ENCODE peak calls at places on chromosomes 1 and 21, in eight cellular contexts. One of them, this sample, is unnamed.

GRCh38 chr1:88985033-88985432 is 7.4 kb downstream of the KYAT3 start:
- DNase-seq in activated CD8-positive, alpha-beta memory T cell treated with anti-CD3 and anti-CD28 coated beads, Interleukin-2, amount 10 ng/mL, durations not matched to agents 7 days and 5 days: no peak
- DNase-seq in activated naive CD4-positive, alpha-beta T cell: no peak
- DNase-seq in HS-5: peak; percentile 77
- DNase-seq in right lobe of liver: no peak
- DNase-seq in endothelial cell of umbilical vein: peak; percentile 93
- DNase-seq in NCI-H69: peak; percentile 90
- DNase-seq in T-helper 1 cell: no peak
- DNase-seq in this sample: peak; percentile 95

GRCh38 chr1:45340816-45341215 is 576 bp upstream of the MUTYH start:
- DNase-seq in activated CD8-positive, alpha-beta memory T cell treated with anti-CD3 and anti-CD28 coated beads, Interleukin-2, amount 10 ng/mL, durations not matched to agents 7 days and 5 days: peak; percentile 53
- DNase-seq in activated naive CD4-positive, alpha-beta T cell: no peak
- DNase-seq in HS-5: no peak
- DNase-seq in right lobe of liver: no peak
- DNase-seq in endothelial cell of umbilical vein: no peak
- DNase-seq in NCI-H69: peak; percentile 40
- DNase-seq in T-helper 1 cell: peak; percentile 40
- DNase-seq in this sample: peak; percentile 17

GRCh38 chr1:198681247-198681646 is 42.4 kb downstream of the PTPRC start:
- DNase-seq in activated CD8-positive, alpha-beta memory T cell treated with anti-CD3 and anti-CD28 coated beads, Interleukin-2, amount 10 ng/mL, durations not matched to agents 7 days and 5 days: no peak
- DNase-seq in activated naive CD4-positive, alpha-beta T cell: no peak
- DNase-seq in HS-5: no peak
- DNase-seq in right lobe of liver: no peak
- DNase-seq in endothelial cell of umbilical vein: peak; percentile 11
- DNase-seq in NCI-H69: peak; percentile 80
- DNase-seq in T-helper 1 cell: peak; percentile 50
- DNase-seq in this sample: no peak

GRCh38 chr1:910881-911721 is 12.6 kb upstream of the SAMD11 start:
- DNase-seq in activated CD8-positive, alpha-beta memory T cell treated with anti-CD3 and anti-CD28 coated beads, Interleukin-2, amount 10 ng/mL, durations not matched to agents 7 days and 5 days: no peak
- DNase-seq in activated naive CD4-positive, alpha-beta T cell: no peak
- DNase-seq in HS-5: no peak
- DNase-seq in right lobe of liver: no peak
- DNase-seq in endothelial cell of umbilical vein: no peak
- DNase-seq in NCI-H69: peak; percentile 68
- DNase-seq in T-helper 1 cell: no peak
- DNase-seq in this sample: no peak

GRCh38 chr1:84253041-84253440 is 48.5 kb upstream of the SAMD13 start:
- DNase-seq in activated CD8-positive, alpha-beta memory T cell treated with anti-CD3 and anti-CD28 coated beads, Interleukin-2, amount 10 ng/mL, durations not matched to agents 7 days and 5 days: no peak
- DNase-seq in activated naive CD4-positive, alpha-beta T cell: no peak
- DNase-seq in HS-5: no peak
- DNase-seq in right lobe of liver: no peak
- DNase-seq in endothelial cell of umbilical vein: no peak
- DNase-seq in NCI-H69: peak; percentile 6
- DNase-seq in T-helper 1 cell: no peak
- DNase-seq in this sample: no peak

GRCh38 chr1:156627313-156627880 is 8.2 kb downstream of the HAPLN2 start:
- DNase-seq in activated CD8-positive, alpha-beta memory T cell treated with anti-CD3 and anti-CD28 coated beads, Interleukin-2, amount 10 ng/mL, durations not matched to agents 7 days and 5 days: peak; percentile 61
- DNase-seq in activated naive CD4-positive, alpha-beta T cell: no peak
- DNase-seq in HS-5: peak; percentile 24
- DNase-seq in right lobe of liver: no peak
- DNase-seq in endothelial cell of umbilical vein: peak; percentile 57
- DNase-seq in NCI-H69: peak; percentile 75
- DNase-seq in T-helper 1 cell: no peak
- DNase-seq in this sample: peak; percentile 82

GRCh38 chr1:45552309-45552708 is 1.7 kb downstream of the AKR1A1 start:
- DNase-seq in activated CD8-positive, alpha-beta memory T cell treated with anti-CD3 and anti-CD28 coated beads, Interleukin-2, amount 10 ng/mL, durations not matched to agents 7 days and 5 days: no peak
- DNase-seq in activated naive CD4-positive, alpha-beta T cell: no peak
- DNase-seq in HS-5: no peak
- DNase-seq in right lobe of liver: no peak
- DNase-seq in endothelial cell of umbilical vein: no peak
- DNase-seq in NCI-H69: peak; percentile 84
- DNase-seq in T-helper 1 cell: no peak
- DNase-seq in this sample: peak; percentile 18

GRCh38 chr1:92310185-92310597 is 11.3 kb downstream of the RPAP2 start:
- DNase-seq in activated CD8-positive, alpha-beta memory T cell treated with anti-CD3 and anti-CD28 coated beads, Interleukin-2, amount 10 ng/mL, durations not matched to agents 7 days and 5 days: no peak
- DNase-seq in activated naive CD4-positive, alpha-beta T cell: no peak
- DNase-seq in HS-5: no peak
- DNase-seq in right lobe of liver: no peak
- DNase-seq in endothelial cell of umbilical vein: peak; percentile 33
- DNase-seq in NCI-H69: peak; percentile 27
- DNase-seq in T-helper 1 cell: peak; percentile 50
- DNase-seq in this sample: peak; percentile 55

GRCh38 chr1:18109756-18110597 is 2.4 kb downstream of the IGSF21 start:
- DNase-seq in activated CD8-positive, alpha-beta memory T cell treated with anti-CD3 and anti-CD28 coated beads, Interleukin-2, amount 10 ng/mL, durations not matched to agents 7 days and 5 days: no peak
- DNase-seq in activated naive CD4-positive, alpha-beta T cell: no peak
- DNase-seq in HS-5: no peak
- DNase-seq in right lobe of liver: peak; percentile 66
- DNase-seq in endothelial cell of umbilical vein: no peak
- DNase-seq in NCI-H69: peak; percentile 73
- DNase-seq in T-helper 1 cell: no peak
- DNase-seq in this sample: no peak

GRCh38 chr21:17539323-17539722 is 26.5 kb downstream of the CXADR start:
- DNase-seq in activated CD8-positive, alpha-beta memory T cell treated with anti-CD3 and anti-CD28 coated beads, Interleukin-2, amount 10 ng/mL, durations not matched to agents 7 days and 5 days: no peak
- DNase-seq in activated naive CD4-positive, alpha-beta T cell: no peak
- DNase-seq in HS-5: no peak
- DNase-seq in right lobe of liver: no peak
- DNase-seq in endothelial cell of umbilical vein: no peak
- DNase-seq in NCI-H69: no peak
- DNase-seq in T-helper 1 cell: no peak
- DNase-seq in this sample: no peak

GRCh38 chr1:62689524-62689923 is 1.3 kb upstream of the DOCK7 start:
- DNase-seq in activated CD8-positive, alpha-beta memory T cell treated with anti-CD3 and anti-CD28 coated beads, Interleukin-2, amount 10 ng/mL, durations not matched to agents 7 days and 5 days: no peak
- DNase-seq in activated naive CD4-positive, alpha-beta T cell: no peak
- DNase-seq in HS-5: peak; percentile 77
- DNase-seq in right lobe of liver: no peak
- DNase-seq in endothelial cell of umbilical vein: peak; percentile 76
- DNase-seq in NCI-H69: peak; percentile 23
- DNase-seq in T-helper 1 cell: peak; percentile 6
- DNase-seq in this sample: peak; percentile 86

GRCh38 chr1:75579046-75579445 is 31.9 kb downstream of the SLC44A5 start:
- DNase-seq in activated CD8-positive, alpha-beta memory T cell treated with anti-CD3 and anti-CD28 coated beads, Interleukin-2, amount 10 ng/mL, durations not matched to agents 7 days and 5 days: no peak
- DNase-seq in activated naive CD4-positive, alpha-beta T cell: no peak
- DNase-seq in HS-5: no peak
- DNase-seq in right lobe of liver: no peak
- DNase-seq in endothelial cell of umbilical vein: peak; percentile 91
- DNase-seq in NCI-H69: no peak
- DNase-seq in T-helper 1 cell: no peak
- DNase-seq in this sample: peak; percentile 86

GRCh38 chr1:36457691-36458090 is 6.5 kb downstream of the MRPS15 start:
- DNase-seq in activated CD8-positive, alpha-beta memory T cell treated with anti-CD3 and anti-CD28 coated beads, Interleukin-2, amount 10 ng/mL, durations not matched to agents 7 days and 5 days: peak; percentile 53
- DNase-seq in activated naive CD4-positive, alpha-beta T cell: no peak
- DNase-seq in HS-5: no peak
- DNase-seq in right lobe of liver: no peak
- DNase-seq in endothelial cell of umbilical vein: no peak
- DNase-seq in NCI-H69: peak; percentile 26
- DNase-seq in T-helper 1 cell: peak; percentile 70
- DNase-seq in this sample: no peak

GRCh38 chr1:171645553-171646336 is 6.7 kb downstream of the MYOC start:
- DNase-seq in activated CD8-positive, alpha-beta memory T cell treated with anti-CD3 and anti-CD28 coated beads, Interleukin-2, amount 10 ng/mL, durations not matched to agents 7 days and 5 days: no peak
- DNase-seq in activated naive CD4-positive, alpha-beta T cell: no peak
- DNase-seq in HS-5: no peak
- DNase-seq in right lobe of liver: peak; percentile 62
- DNase-seq in endothelial cell of umbilical vein: no peak
- DNase-seq in NCI-H69: no peak
- DNase-seq in T-helper 1 cell: no peak
- DNase-seq in this sample: no peak

GRCh38 chr1:203167026-203167912 is 8.4 kb downstream of the MYBPH start:
- DNase-seq in activated CD8-positive, alpha-beta memory T cell treated with anti-CD3 and anti-CD28 coated beads, Interleukin-2, amount 10 ng/mL, durations not matched to agents 7 days and 5 days: no peak
- DNase-seq in activated naive CD4-positive, alpha-beta T cell: no peak
- DNase-seq in HS-5: no peak
- DNase-seq in right lobe of liver: no peak
- DNase-seq in endothelial cell of umbilical vein: no peak
- DNase-seq in NCI-H69: peak; percentile 36
- DNase-seq in T-helper 1 cell: no peak
- DNase-seq in this sample: no peak

GRCh38 chr1:178774263-178774662 is 49.2 kb downstream of the RALGPS2 start:
- DNase-seq in activated CD8-positive, alpha-beta memory T cell treated with anti-CD3 and anti-CD28 coated beads, Interleukin-2, amount 10 ng/mL, durations not matched to agents 7 days and 5 days: no peak
- DNase-seq in activated naive CD4-positive, alpha-beta T cell: no peak
- DNase-seq in HS-5: no peak
- DNase-seq in right lobe of liver: no peak
- DNase-seq in endothelial cell of umbilical vein: peak; percentile 29
- DNase-seq in NCI-H69: peak; percentile 38
- DNase-seq in T-helper 1 cell: no peak
- DNase-seq in this sample: peak; percentile 53

GRCh38 chr1:113109908-113110554 is 37.0 kb downstream of the LRIG2 start:
- DNase-seq in activated CD8-positive, alpha-beta memory T cell treated with anti-CD3 and anti-CD28 coated beads, Interleukin-2, amount 10 ng/mL, durations not matched to agents 7 days and 5 days: no peak
- DNase-seq in activated naive CD4-positive, alpha-beta T cell: no peak
- DNase-seq in HS-5: peak; percentile 87
- DNase-seq in right lobe of liver: no peak
- DNase-seq in endothelial cell of umbilical vein: peak; percentile 49
- DNase-seq in NCI-H69: no peak
- DNase-seq in T-helper 1 cell: no peak
- DNase-seq in this sample: peak; percentile 63

GRCh38 chr1:157542676-157543075 is 9.6 kb downstream of the FCRL5 start:
- DNase-seq in activated CD8-positive, alpha-beta memory T cell treated with anti-CD3 and anti-CD28 coated beads, Interleukin-2, amount 10 ng/mL, durations not matched to agents 7 days and 5 days: no peak
- DNase-seq in activated naive CD4-positive, alpha-beta T cell: no peak
- DNase-seq in HS-5: no peak
- DNase-seq in right lobe of liver: no peak
- DNase-seq in endothelial cell of umbilical vein: no peak
- DNase-seq in NCI-H69: no peak
- DNase-seq in T-helper 1 cell: no peak
- DNase-seq in this sample: peak; percentile 5

GRCh38 chr1:96309783-96310182 is 411.8 kb upstream of the PTBP2 start:
- DNase-seq in activated CD8-positive, alpha-beta memory T cell treated with anti-CD3 and anti-CD28 coated beads, Interleukin-2, amount 10 ng/mL, durations not matched to agents 7 days and 5 days: no peak
- DNase-seq in activated naive CD4-positive, alpha-beta T cell: no peak
- DNase-seq in HS-5: peak; percentile 68
- DNase-seq in right lobe of liver: no peak
- DNase-seq in endothelial cell of umbilical vein: no peak
- DNase-seq in NCI-H69: no peak
- DNase-seq in T-helper 1 cell: no peak
- DNase-seq in this sample: no peak

GRCh38 chr1:66370462-66370907 is 163.5 kb upstream of the SGIP1 start:
- DNase-seq in activated CD8-positive, alpha-beta memory T cell treated with anti-CD3 and anti-CD28 coated beads, Interleukin-2, amount 10 ng/mL, durations not matched to agents 7 days and 5 days: no peak
- DNase-seq in activated naive CD4-positive, alpha-beta T cell: no peak
- DNase-seq in HS-5: no peak
- DNase-seq in right lobe of liver: no peak
- DNase-seq in endothelial cell of umbilical vein: peak; percentile 88
- DNase-seq in NCI-H69: no peak
- DNase-seq in T-helper 1 cell: no peak
- DNase-seq in this sample: peak; percentile 64

GRCh38 chr1:37124501-37124900 is 90.2 kb upstream of the GRIK3 start:
- DNase-seq in activated CD8-positive, alpha-beta memory T cell treated with anti-CD3 and anti-CD28 coated beads, Interleukin-2, amount 10 ng/mL, durations not matched to agents 7 days and 5 days: no peak
- DNase-seq in activated naive CD4-positive, alpha-beta T cell: no peak
- DNase-seq in HS-5: no peak
- DNase-seq in right lobe of liver: no peak
- DNase-seq in endothelial cell of umbilical vein: no peak
- DNase-seq in NCI-H69: peak; percentile 3
- DNase-seq in T-helper 1 cell: no peak
- DNase-seq in this sample: no peak

GRCh38 chr1:117367769-117368059 is 465 bp downstream of the MAN1A2 start:
- DNase-seq in activated CD8-positive, alpha-beta memory T cell treated with anti-CD3 and anti-CD28 coated beads, Interleukin-2, amount 10 ng/mL, durations not matched to agents 7 days and 5 days: peak; percentile 65
- DNase-seq in activated naive CD4-positive, alpha-beta T cell: no peak
- DNase-seq in HS-5: no peak
- DNase-seq in right lobe of liver: no peak
- DNase-seq in endothelial cell of umbilical vein: no peak
- DNase-seq in NCI-H69: peak; percentile 56
- DNase-seq in T-helper 1 cell: peak; percentile 43
- DNase-seq in this sample: peak; percentile 25

GRCh38 chr1:30036666-30037065 is 686.7 kb downstream of the MATN1 start:
- DNase-seq in activated CD8-positive, alpha-beta memory T cell treated with anti-CD3 and anti-CD28 coated beads, Interleukin-2, amount 10 ng/mL, durations not matched to agents 7 days and 5 days: no peak
- DNase-seq in activated naive CD4-positive, alpha-beta T cell: no peak
- DNase-seq in HS-5: no peak
- DNase-seq in right lobe of liver: no peak
- DNase-seq in endothelial cell of umbilical vein: no peak
- DNase-seq in NCI-H69: no peak
- DNase-seq in T-helper 1 cell: no peak
- DNase-seq in this sample: no peak

GRCh38 chr21:23968722-23969647 is 1638.3 kb downstream of the MRPL39 start:
- DNase-seq in activated CD8-positive, alpha-beta memory T cell treated with anti-CD3 and anti-CD28 coated beads, Interleukin-2, amount 10 ng/mL, durations not matched to agents 7 days and 5 days: peak; percentile 90
- DNase-seq in activated naive CD4-positive, alpha-beta T cell: peak; percentile 11
- DNase-seq in HS-5: no peak
- DNase-seq in right lobe of liver: no peak
- DNase-seq in endothelial cell of umbilical vein: peak; percentile 51
- DNase-seq in NCI-H69: peak; percentile 99
- DNase-seq in T-helper 1 cell: peak; percentile 84
- DNase-seq in this sample: peak; percentile 3

GRCh38 chr1:217482356-217483102 is 148.4 kb downstream of the GPATCH2 start:
- DNase-seq in activated CD8-positive, alpha-beta memory T cell treated with anti-CD3 and anti-CD28 coated beads, Interleukin-2, amount 10 ng/mL, durations not matched to agents 7 days and 5 days: peak; percentile 89
- DNase-seq in activated naive CD4-positive, alpha-beta T cell: no peak
- DNase-seq in HS-5: peak; percentile 32
- DNase-seq in right lobe of liver: no peak
- DNase-seq in endothelial cell of umbilical vein: peak; percentile 35
- DNase-seq in NCI-H69: no peak
- DNase-seq in T-helper 1 cell: peak; percentile 84
- DNase-seq in this sample: peak; percentile 62

GRCh38 chr1:244362481-244362880 is 89.2 kb downstream of the ADSS2 start:
- DNase-seq in activated CD8-positive, alpha-beta memory T cell treated with anti-CD3 and anti-CD28 coated beads, Interleukin-2, amount 10 ng/mL, durations not matched to agents 7 days and 5 days: no peak
- DNase-seq in activated naive CD4-positive, alpha-beta T cell: no peak
- DNase-seq in HS-5: no peak
- DNase-seq in right lobe of liver: no peak
- DNase-seq in endothelial cell of umbilical vein: no peak
- DNase-seq in NCI-H69: no peak
- DNase-seq in T-helper 1 cell: no peak
- DNase-seq in this sample: no peak

GRCh38 chr1:175129644-175129996 is 62.0 kb downstream of the TNN start:
- DNase-seq in activated CD8-positive, alpha-beta memory T cell treated with anti-CD3 and anti-CD28 coated beads, Interleukin-2, amount 10 ng/mL, durations not matched to agents 7 days and 5 days: peak; percentile 18
- DNase-seq in activated naive CD4-positive, alpha-beta T cell: no peak
- DNase-seq in HS-5: no peak
- DNase-seq in right lobe of liver: no peak
- DNase-seq in endothelial cell of umbilical vein: no peak
- DNase-seq in NCI-H69: no peak
- DNase-seq in T-helper 1 cell: no peak
- DNase-seq in this sample: no peak

GRCh38 chr1:33365560-33365997 is 44.7 kb upstream of the A3GALT2 start:
- DNase-seq in activated CD8-positive, alpha-beta memory T cell treated with anti-CD3 and anti-CD28 coated beads, Interleukin-2, amount 10 ng/mL, durations not matched to agents 7 days and 5 days: no peak
- DNase-seq in activated naive CD4-positive, alpha-beta T cell: no peak
- DNase-seq in HS-5: no peak
- DNase-seq in right lobe of liver: no peak
- DNase-seq in endothelial cell of umbilical vein: no peak
- DNase-seq in NCI-H69: no peak
- DNase-seq in T-helper 1 cell: no peak
- DNase-seq in this sample: no peak

GRCh38 chr1:43021547-43022474 is 63.1 kb upstream of the SLC2A1 start:
- DNase-seq in activated CD8-positive, alpha-beta memory T cell treated with anti-CD3 and anti-CD28 coated beads, Interleukin-2, amount 10 ng/mL, durations not matched to agents 7 days and 5 days: no peak
- DNase-seq in activated naive CD4-positive, alpha-beta T cell: no peak
- DNase-seq in HS-5: no peak
- DNase-seq in right lobe of liver: no peak
- DNase-seq in endothelial cell of umbilical vein: no peak
- DNase-seq in NCI-H69: no peak
- DNase-seq in T-helper 1 cell: no peak
- DNase-seq in this sample: no peak

GRCh38 chr1:21344750-21345443 is 54.6 kb upstream of the ECE1 start:
- DNase-seq in activated CD8-positive, alpha-beta memory T cell treated with anti-CD3 and anti-CD28 coated beads, Interleukin-2, amount 10 ng/mL, durations not matched to agents 7 days and 5 days: peak; percentile 57
- DNase-seq in activated naive CD4-positive, alpha-beta T cell: no peak
- DNase-seq in HS-5: no peak
- DNase-seq in right lobe of liver: peak; percentile 69
- DNase-seq in endothelial cell of umbilical vein: no peak
- DNase-seq in NCI-H69: peak; percentile 28
- DNase-seq in T-helper 1 cell: no peak
- DNase-seq in this sample: no peak

GRCh38 chr1:109425902-109426277 is 358 bp downstream of the PSMA5 start:
- DNase-seq in activated CD8-positive, alpha-beta memory T cell treated with anti-CD3 and anti-CD28 coated beads, Interleukin-2, amount 10 ng/mL, durations not matched to agents 7 days and 5 days: peak; percentile 84
- DNase-seq in activated naive CD4-positive, alpha-beta T cell: no peak
- DNase-seq in HS-5: peak; percentile 31
- DNase-seq in right lobe of liver: no peak
- DNase-seq in endothelial cell of umbilical vein: no peak
- DNase-seq in NCI-H69: peak; percentile 48
- DNase-seq in T-helper 1 cell: peak; percentile 78
- DNase-seq in this sample: peak; percentile 64

GRCh38 chr1:22452401-22452963 is 831 bp downstream of the ZBTB40 start:
- DNase-seq in activated CD8-positive, alpha-beta memory T cell treated with anti-CD3 and anti-CD28 coated beads, Interleukin-2, amount 10 ng/mL, durations not matched to agents 7 days and 5 days: peak; percentile 50
- DNase-seq in activated naive CD4-positive, alpha-beta T cell: no peak
- DNase-seq in HS-5: peak; percentile 36
- DNase-seq in right lobe of liver: peak; percentile 58
- DNase-seq in endothelial cell of umbilical vein: peak; percentile 83
- DNase-seq in NCI-H69: peak; percentile 69
- DNase-seq in T-helper 1 cell: no peak
- DNase-seq in this sample: peak; percentile 59

GRCh38 chr1:204445860-204446412 is 34.3 kb upstream of the PPP1R15B start:
- DNase-seq in activated CD8-positive, alpha-beta memory T cell treated with anti-CD3 and anti-CD28 coated beads, Interleukin-2, amount 10 ng/mL, durations not matched to agents 7 days and 5 days: peak; percentile 73
- DNase-seq in activated naive CD4-positive, alpha-beta T cell: no peak
- DNase-seq in HS-5: no peak
- DNase-seq in right lobe of liver: no peak
- DNase-seq in endothelial cell of umbilical vein: peak; percentile 55
- DNase-seq in NCI-H69: peak; percentile 93
- DNase-seq in T-helper 1 cell: peak; percentile 51
- DNase-seq in this sample: peak; percentile 73

GRCh38 chr1:172273668-172274396 is 146.7 kb upstream of the C1orf105 start:
- DNase-seq in activated CD8-positive, alpha-beta memory T cell treated with anti-CD3 and anti-CD28 coated beads, Interleukin-2, amount 10 ng/mL, durations not matched to agents 7 days and 5 days: no peak
- DNase-seq in activated naive CD4-positive, alpha-beta T cell: no peak
- DNase-seq in HS-5: no peak
- DNase-seq in right lobe of liver: no peak
- DNase-seq in endothelial cell of umbilical vein: no peak
- DNase-seq in NCI-H69: no peak
- DNase-seq in T-helper 1 cell: peak; percentile 61
- DNase-seq in this sample: no peak

This sample was measured in dermis blood vessel endothelial cell.